ENCODE peak calls at places on chromosomes 11 and 22, in nine cellular contexts. One of them, this sample, is unnamed.

GRCh38 chr11:8266246-8267241 is 2.9 kb upstream of the LMO1 start:
- DNase-seq in GM23338: no peak
- DNase-seq in neural progenitor cell: no peak
- DNase-seq in hepatocyte: no peak
- DNase-seq in HCT116: no peak
- DNase-seq in SK-N-SH: no peak
- DNase-seq in OCI-LY7: no peak
- DNase-seq in MM.1S: no peak
- DNase-seq in PC-3: no peak
- DNase-seq in this sample: no peak

GRCh38 chr11:6353367-6353987 is 33.2 kb upstream of the CAVIN3 start:
- DNase-seq in GM23338: peak
- DNase-seq in neural progenitor cell: peak
- DNase-seq in hepatocyte: peak
- DNase-seq in HCT116: peak
- DNase-seq in SK-N-SH: peak
- DNase-seq in OCI-LY7: peak
- DNase-seq in MM.1S: peak
- DNase-seq in PC-3: peak
- DNase-seq in this sample: peak

GRCh38 chr11:44766112-44766971 is 39.6 kb downstream of the TSPAN18 start:
- DNase-seq in GM23338: peak
- DNase-seq in neural progenitor cell: no peak
- DNase-seq in hepatocyte: peak
- DNase-seq in HCT116: no peak
- DNase-seq in SK-N-SH: peak
- DNase-seq in OCI-LY7: no peak
- DNase-seq in MM.1S: no peak
- DNase-seq in PC-3: no peak
- DNase-seq in this sample: peak

GRCh38 chr11:40274017-40274416 is 1185.4 kb downstream of the LRRC4C start:
- DNase-seq in GM23338: no peak
- DNase-seq in neural progenitor cell: no peak
- DNase-seq in hepatocyte: no peak
- DNase-seq in HCT116: no peak
- DNase-seq in SK-N-SH: no peak
- DNase-seq in OCI-LY7: no peak
- DNase-seq in MM.1S: no peak
- DNase-seq in PC-3: peak
- DNase-seq in this sample: no peak

GRCh38 chr22:45584121-45584570 is 81.5 kb downstream of the FBLN1 start:
- DNase-seq in GM23338: no peak
- DNase-seq in neural progenitor cell: no peak
- DNase-seq in hepatocyte: no peak
- DNase-seq in HCT116: no peak
- DNase-seq in SK-N-SH: no peak
- DNase-seq in OCI-LY7: peak
- DNase-seq in MM.1S: no peak
- DNase-seq in PC-3: no peak
- DNase-seq in this sample: peak

GRCh38 chr11:1330473-1330872 is 21.0 kb upstream of the TOLLIP start:
- DNase-seq in GM23338: no peak
- DNase-seq in neural progenitor cell: no peak
- DNase-seq in hepatocyte: no peak
- DNase-seq in HCT116: no peak
- DNase-seq in SK-N-SH: no peak
- DNase-seq in OCI-LY7: no peak
- DNase-seq in MM.1S: no peak
- DNase-seq in PC-3: no peak
- DNase-seq in this sample: no peak

GRCh38 chr22:31896472-31896871 is 47.9 kb upstream of the YWHAH start:
- DNase-seq in GM23338: no peak
- DNase-seq in neural progenitor cell: no peak
- DNase-seq in hepatocyte: no peak
- DNase-seq in HCT116: no peak
- DNase-seq in SK-N-SH: no peak
- DNase-seq in OCI-LY7: no peak
- DNase-seq in MM.1S: no peak
- DNase-seq in PC-3: no peak
- DNase-seq in this sample: no peak

GRCh38 chr11:111620518-111620917 is 18.3 kb downstream of the SIK2 start:
- DNase-seq in GM23338: no peak
- DNase-seq in neural progenitor cell: no peak
- DNase-seq in hepatocyte: no peak
- DNase-seq in HCT116: no peak
- DNase-seq in SK-N-SH: no peak
- DNase-seq in OCI-LY7: no peak
- DNase-seq in MM.1S: no peak
- DNase-seq in PC-3: no peak
- DNase-seq in this sample: no peak

GRCh38 chr11:14380947-14381555 is 22.1 kb upstream of the RRAS2 start:
- DNase-seq in GM23338: peak
- DNase-seq in neural progenitor cell: peak
- DNase-seq in hepatocyte: peak
- DNase-seq in HCT116: no peak
- DNase-seq in SK-N-SH: peak
- DNase-seq in OCI-LY7: no peak
- DNase-seq in MM.1S: peak
- DNase-seq in PC-3: peak
- DNase-seq in this sample: peak

GRCh38 chr11:130155106-130155505 is 4.5 kb upstream of the ST14 start:
- DNase-seq in GM23338: peak
- DNase-seq in neural progenitor cell: no peak
- DNase-seq in hepatocyte: no peak
- DNase-seq in HCT116: no peak
- DNase-seq in SK-N-SH: no peak
- DNase-seq in OCI-LY7: peak
- DNase-seq in MM.1S: no peak
- DNase-seq in PC-3: no peak
- DNase-seq in this sample: no peak

GRCh38 chr11:77113382-77114088 is 10.9 kb downstream of the OMP start:
- DNase-seq in GM23338: peak
- DNase-seq in neural progenitor cell: peak
- DNase-seq in hepatocyte: peak
- DNase-seq in HCT116: no peak
- DNase-seq in SK-N-SH: peak
- DNase-seq in OCI-LY7: peak
- DNase-seq in MM.1S: peak
- DNase-seq in PC-3: peak
- DNase-seq in this sample: peak

DNA sequence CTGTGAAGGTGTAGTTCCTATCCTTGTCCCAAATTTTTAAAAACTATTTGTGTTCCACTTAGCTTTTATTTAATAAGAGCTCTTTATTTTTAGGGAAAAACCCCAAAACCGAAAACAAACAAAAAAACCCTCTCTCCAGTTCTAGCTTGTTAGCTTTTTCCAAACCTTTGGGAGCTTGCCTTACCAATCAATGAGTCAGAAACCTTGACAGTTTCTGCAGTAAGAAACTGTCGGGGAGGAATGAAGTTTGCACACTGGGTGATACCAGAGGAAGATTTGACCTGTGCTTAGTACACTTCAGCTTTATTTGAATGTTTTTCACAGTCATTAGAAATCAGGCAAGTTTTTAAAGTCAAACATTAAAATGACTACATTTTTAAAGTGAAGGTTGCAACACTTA is 105.0 kb downstream of the FAT3 start:
- DNase-seq in GM23338: no peak
- DNase-seq in neural progenitor cell: no peak
- DNase-seq in hepatocyte: no peak
- DNase-seq in HCT116: no peak
- DNase-seq in SK-N-SH: no peak
- DNase-seq in OCI-LY7: no peak
- DNase-seq in MM.1S: no peak
- DNase-seq in PC-3: peak
- DNase-seq in this sample: peak
- TF ChIP-seq EZH2phosphoT487 in GM23338: no peak
- TF ChIP-seq EZH2phosphoT487 in neural progenitor cell: no peak
- TF ChIP-seq EZH2phosphoT487 in hepatocyte: no peak
- TF ChIP-seq EZH2phosphoT487 in HCT116: no peak
- TF ChIP-seq EZH2phosphoT487 in SK-N-SH: no peak
- TF ChIP-seq EZH2phosphoT487 in OCI-LY7: no peak
- TF ChIP-seq EZH2phosphoT487 in MM.1S: no peak
- TF ChIP-seq EZH2phosphoT487 in PC-3: no peak
- TF ChIP-seq EZH2phosphoT487 in this sample: no peak

GRCh38 chr11:93133710-93134109 is 64.1 kb downstream of the SLC36A4 start:
- DNase-seq in GM23338: no peak
- DNase-seq in neural progenitor cell: no peak
- DNase-seq in hepatocyte: no peak
- DNase-seq in HCT116: no peak
- DNase-seq in SK-N-SH: no peak
- DNase-seq in OCI-LY7: no peak
- DNase-seq in MM.1S: no peak
- DNase-seq in PC-3: no peak
- DNase-seq in this sample: peak
- TF ChIP-seq EZH2phosphoT487 in GM23338: no peak
- TF ChIP-seq EZH2phosphoT487 in neural progenitor cell: no peak
- TF ChIP-seq EZH2phosphoT487 in hepatocyte: no peak
- TF ChIP-seq EZH2phosphoT487 in HCT116: no peak
- TF ChIP-seq EZH2phosphoT487 in SK-N-SH: no peak
- TF ChIP-seq EZH2phosphoT487 in OCI-LY7: no peak
- TF ChIP-seq EZH2phosphoT487 in MM.1S: no peak
- TF ChIP-seq EZH2phosphoT487 in PC-3: no peak
- TF ChIP-seq EZH2phosphoT487 in this sample: no peak

DNA sequence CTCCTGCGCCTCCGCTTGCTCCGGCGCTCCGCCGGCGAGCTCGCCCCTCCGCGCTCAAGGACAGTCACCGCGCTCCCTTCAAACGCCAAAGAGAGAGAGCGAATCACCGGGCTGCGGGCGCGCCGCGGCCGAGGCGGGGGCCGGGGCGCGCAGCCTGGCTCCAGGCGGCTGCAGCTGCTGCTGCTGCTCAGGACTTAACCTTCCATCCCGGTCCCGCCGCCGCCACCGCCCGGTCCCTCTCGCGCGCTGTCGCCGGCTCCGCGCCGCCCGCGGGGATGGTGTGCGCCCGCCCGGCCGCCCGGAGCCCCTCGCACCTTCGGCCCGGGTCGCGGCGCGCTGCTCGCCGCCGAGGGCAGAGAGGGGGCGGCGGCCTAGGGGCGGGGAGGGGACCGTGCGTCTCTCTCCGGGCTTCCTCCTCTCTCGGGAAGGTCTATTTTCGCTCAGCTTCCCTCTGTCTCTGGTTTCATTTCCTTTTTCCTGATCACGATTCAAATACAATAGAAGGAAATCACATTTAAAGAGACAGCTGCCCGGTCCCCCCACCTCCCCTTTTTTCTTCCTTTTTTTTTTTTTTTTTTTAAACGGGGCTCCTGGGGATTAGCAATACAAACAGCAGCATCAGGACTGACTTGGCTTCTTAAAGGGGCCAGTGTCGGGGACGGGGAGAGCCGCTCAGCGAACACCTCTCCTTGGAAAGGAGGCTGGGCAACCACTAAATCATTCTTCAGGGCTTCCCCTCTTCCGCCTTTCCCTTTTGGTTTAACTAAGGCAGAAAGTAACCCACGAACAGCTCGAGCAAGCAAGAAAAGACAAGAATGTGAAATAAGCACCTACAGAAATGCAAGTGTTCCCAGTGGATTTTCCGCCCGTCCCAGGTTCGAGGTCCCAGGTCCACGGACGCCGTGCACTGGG is 22.1 kb downstream of the LMO2 start:
- DNase-seq in GM23338: peak
- DNase-seq in neural progenitor cell: peak
- DNase-seq in hepatocyte: peak
- DNase-seq in HCT116: no peak
- DNase-seq in SK-N-SH: peak
- DNase-seq in OCI-LY7: peak
- DNase-seq in MM.1S: peak
- DNase-seq in PC-3: peak
- DNase-seq in this sample: peak
- TF ChIP-seq EZH2phosphoT487 in GM23338: no peak
- TF ChIP-seq EZH2phosphoT487 in neural progenitor cell: no peak
- TF ChIP-seq EZH2phosphoT487 in hepatocyte: no peak
- TF ChIP-seq EZH2phosphoT487 in HCT116: no peak
- TF ChIP-seq EZH2phosphoT487 in SK-N-SH: no peak
- TF ChIP-seq EZH2phosphoT487 in OCI-LY7: no peak
- TF ChIP-seq EZH2phosphoT487 in MM.1S: no peak
- TF ChIP-seq EZH2phosphoT487 in PC-3: no peak
- TF ChIP-seq EZH2phosphoT487 in this sample: peak

GRCh38 chr22:42949159-42949558 is 65.8 kb downstream of the PACSIN2 start:
- DNase-seq in GM23338: no peak
- DNase-seq in neural progenitor cell: no peak
- DNase-seq in hepatocyte: no peak
- DNase-seq in HCT116: no peak
- DNase-seq in SK-N-SH: no peak
- DNase-seq in OCI-LY7: no peak
- DNase-seq in MM.1S: no peak
- DNase-seq in PC-3: peak
- DNase-seq in this sample: peak

GRCh38 chr22:42948205-42948804 is 66.6 kb downstream of the PACSIN2 start:
- DNase-seq in GM23338: no peak
- DNase-seq in neural progenitor cell: no peak
- DNase-seq in hepatocyte: no peak
- DNase-seq in HCT116: no peak
- DNase-seq in SK-N-SH: no peak
- DNase-seq in OCI-LY7: no peak
- DNase-seq in MM.1S: no peak
- DNase-seq in PC-3: no peak
- DNase-seq in this sample: no peak

GRCh38 chr22:42945736-42946135 is 69.2 kb downstream of the PACSIN2 start:
- DNase-seq in GM23338: peak
- DNase-seq in neural progenitor cell: no peak
- DNase-seq in hepatocyte: no peak
- DNase-seq in HCT116: no peak
- DNase-seq in SK-N-SH: no peak
- DNase-seq in OCI-LY7: no peak
- DNase-seq in MM.1S: no peak
- DNase-seq in PC-3: no peak
- DNase-seq in this sample: no peak

GRCh38 chr22:42946551-42947198 is 68.3 kb downstream of the PACSIN2 start:
- DNase-seq in GM23338: no peak
- DNase-seq in neural progenitor cell: no peak
- DNase-seq in hepatocyte: no peak
- DNase-seq in HCT116: no peak
- DNase-seq in SK-N-SH: no peak
- DNase-seq in OCI-LY7: no peak
- DNase-seq in MM.1S: no peak
- DNase-seq in PC-3: no peak
- DNase-seq in this sample: no peak

DNA sequence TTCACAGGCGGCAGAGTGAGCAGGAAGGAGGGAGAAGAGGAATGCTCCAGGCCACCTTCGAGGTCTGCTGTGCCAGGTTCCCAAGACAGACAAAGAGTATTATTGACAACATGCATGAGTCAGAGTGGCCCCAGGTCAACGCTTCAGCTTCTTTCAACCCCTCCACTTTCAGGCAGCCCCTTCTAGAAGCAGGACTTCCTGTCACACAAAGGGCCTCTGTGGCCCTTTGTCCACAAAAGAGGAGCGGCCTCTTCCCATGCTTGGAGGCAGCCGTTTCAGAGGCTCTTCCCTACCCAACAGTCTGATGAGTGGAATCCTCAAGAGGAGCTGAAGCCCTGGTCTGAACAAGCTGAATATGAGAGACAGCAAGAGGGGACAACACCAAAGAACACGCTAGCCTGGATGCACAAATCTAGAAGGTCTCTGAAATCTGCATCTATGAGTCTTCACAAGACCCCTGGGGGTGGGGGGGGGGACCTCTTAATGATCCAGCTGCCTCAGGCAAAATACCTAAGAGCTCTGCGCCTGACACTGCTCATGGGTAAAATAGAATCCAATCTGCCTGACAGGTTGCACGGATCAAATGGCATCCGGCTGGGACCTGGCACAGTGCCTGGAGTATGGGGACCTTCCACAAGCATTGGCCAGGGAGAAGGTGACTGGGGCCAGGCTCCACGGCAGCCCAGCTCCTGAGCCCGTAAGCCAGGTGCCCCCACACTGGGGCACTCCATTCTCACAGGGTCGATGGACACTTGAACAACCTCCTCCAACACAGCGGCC is 67.5 kb downstream of the PACSIN2 start:
- DNase-seq in GM23338: no peak
- DNase-seq in neural progenitor cell: peak
- DNase-seq in hepatocyte: no peak
- DNase-seq in HCT116: peak
- DNase-seq in SK-N-SH: no peak
- DNase-seq in OCI-LY7: no peak
- DNase-seq in MM.1S: no peak
- DNase-seq in PC-3: peak
- DNase-seq in this sample: no peak
- TF ChIP-seq EZH2phosphoT487 in GM23338: no peak
- TF ChIP-seq EZH2phosphoT487 in neural progenitor cell: no peak
- TF ChIP-seq EZH2phosphoT487 in hepatocyte: no peak
- TF ChIP-seq EZH2phosphoT487 in HCT116: no peak
- TF ChIP-seq EZH2phosphoT487 in SK-N-SH: no peak
- TF ChIP-seq EZH2phosphoT487 in OCI-LY7: no peak
- TF ChIP-seq EZH2phosphoT487 in MM.1S: no peak
- TF ChIP-seq EZH2phosphoT487 in PC-3: no peak
- TF ChIP-seq EZH2phosphoT487 in this sample: no peak